ENCODE peak calls at places on chromosome 2, in six cellular contexts. One of them, this sample, is unnamed.

GRCh38 chr2:9466147-9466683 is 8.1 kb upstream of the IAH1 start:
- DNase-seq in T-helper 2 cell: no peak
- DNase-seq in sigmoid colon: no peak
- DNase-seq in bronchial epithelial cell: no peak
- DNase-seq in SK-MEL-5: no peak
- DNase-seq in Right ventricle myocardium inferior: no peak
- DNase-seq in this sample: no peak

GRCh38 chr2:97662386-97662894 is 1.4 kb downstream of the ACTR1B start:
- DNase-seq in T-helper 2 cell: no peak
- DNase-seq in sigmoid colon: no peak
- DNase-seq in bronchial epithelial cell: no peak
- DNase-seq in SK-MEL-5: no peak
- DNase-seq in Right ventricle myocardium inferior: no peak
- DNase-seq in this sample: no peak

GRCh38 chr2:100395532-100396350 is 21.7 kb downstream of the CHST10 start:
- DNase-seq in T-helper 2 cell: no peak
- DNase-seq in sigmoid colon: no peak
- DNase-seq in bronchial epithelial cell: no peak
- DNase-seq in SK-MEL-5: no peak
- DNase-seq in Right ventricle myocardium inferior: no peak
- DNase-seq in this sample: no peak

GRCh38 chr2:36493221-36493620 is 104.7 kb downstream of the FEZ2 start:
- DNase-seq in T-helper 2 cell: no peak
- DNase-seq in sigmoid colon: no peak
- DNase-seq in bronchial epithelial cell: no peak
- DNase-seq in SK-MEL-5: no peak
- DNase-seq in Right ventricle myocardium inferior: no peak
- DNase-seq in this sample: no peak

GRCh38 chr2:158730621-158730905 is 64.6 kb upstream of the DAPL1 start:
- DNase-seq in T-helper 2 cell: no peak
- DNase-seq in sigmoid colon: no peak
- DNase-seq in bronchial epithelial cell: peak; percentile 49
- DNase-seq in SK-MEL-5: no peak
- DNase-seq in Right ventricle myocardium inferior: no peak
- DNase-seq in this sample: no peak

GRCh38 chr2:105787376-105788318 is 42.9 kb downstream of the NCK2 start:
- DNase-seq in T-helper 2 cell: no peak
- DNase-seq in sigmoid colon: no peak
- DNase-seq in bronchial epithelial cell: no peak
- DNase-seq in SK-MEL-5: no peak
- DNase-seq in Right ventricle myocardium inferior: no peak
- DNase-seq in this sample: no peak

GRCh38 chr2:114661926-114662670 is 219.7 kb downstream of the DPP10 start:
- DNase-seq in T-helper 2 cell: no peak
- DNase-seq in sigmoid colon: peak; percentile 59
- DNase-seq in bronchial epithelial cell: no peak
- DNase-seq in SK-MEL-5: peak; percentile 5
- DNase-seq in Right ventricle myocardium inferior: peak; percentile 67
- DNase-seq in this sample: no peak

GRCh38 chr2:242027676-242028450 is 158.3 kb downstream of the RTP5 start:
- DNase-seq in T-helper 2 cell: no peak
- DNase-seq in sigmoid colon: peak; percentile 51
- DNase-seq in bronchial epithelial cell: no peak
- DNase-seq in SK-MEL-5: no peak
- DNase-seq in Right ventricle myocardium inferior: no peak
- DNase-seq in this sample: no peak

GRCh38 chr2:216810399-216811160 is 49.3 kb downstream of the TNP1 start:
- DNase-seq in T-helper 2 cell: no peak
- DNase-seq in sigmoid colon: no peak
- DNase-seq in bronchial epithelial cell: no peak
- DNase-seq in SK-MEL-5: no peak
- DNase-seq in Right ventricle myocardium inferior: no peak
- DNase-seq in this sample: no peak

GRCh38 chr2:16022548-16023240 is 82.3 kb downstream of the MYCN start:
- DNase-seq in T-helper 2 cell: no peak
- DNase-seq in sigmoid colon: no peak
- DNase-seq in bronchial epithelial cell: no peak
- DNase-seq in SK-MEL-5: no peak
- DNase-seq in Right ventricle myocardium inferior: no peak
- DNase-seq in this sample: no peak

GRCh38 chr2:133413863-133414262 is 154.4 kb downstream of the NCKAP5 start:
- DNase-seq in T-helper 2 cell: no peak
- DNase-seq in sigmoid colon: no peak
- DNase-seq in bronchial epithelial cell: no peak
- DNase-seq in SK-MEL-5: peak; percentile 60
- DNase-seq in Right ventricle myocardium inferior: no peak
- DNase-seq in this sample: no peak

GRCh38 chr2:204738721-204739120 is 193.4 kb downstream of the PARD3B start:
- DNase-seq in T-helper 2 cell: no peak
- DNase-seq in sigmoid colon: no peak
- DNase-seq in bronchial epithelial cell: peak; percentile 11
- DNase-seq in SK-MEL-5: no peak
- DNase-seq in Right ventricle myocardium inferior: no peak
- DNase-seq in this sample: no peak

GRCh38 chr2:13014783-13015182 is 298.0 kb downstream of the TRIB2 start:
- DNase-seq in T-helper 2 cell: no peak
- DNase-seq in sigmoid colon: no peak
- DNase-seq in bronchial epithelial cell: no peak
- DNase-seq in SK-MEL-5: no peak
- DNase-seq in Right ventricle myocardium inferior: no peak
- DNase-seq in this sample: no peak